ENCODE peak calls at places on chromosomes 13 and 19, in four cellular contexts. J is ascending aorta; T is heart right ventricle; B is CD4-positive, alpha-beta T cell. F is an unnamed sample.

GRCh38 chr19:39052243-39052746 is 19.9 kb upstream of the FBXO27 start:
- DNase-seq in J (no peak), T (peak), B (peak), F (peak)

GRCh38 chr13:65959305-65959704 is 1270.8 kb downstream of the PCDH9 start:
- DNase-seq in J (no peak), T (no peak), B (no peak), F (no peak)

GRCh38 chr13:113448885-113449692 is 4.2 kb downstream of the ADPRHL1 start:
- DNase-seq in J (no peak), T (no peak), B (peak), F (no peak)

GRCh38 chr13:45715351-45715750 is 13.2 kb downstream of the CBY2 start:
- DNase-seq in J (no peak), T (no peak), B (no peak), F (no peak)

GRCh38 chr13:32228330-32229041 is 86.7 kb downstream of the ZAR1L start:
- DNase-seq in J (no peak), T (no peak), B (no peak), F (no peak)

GRCh38 chr19:7673995-7674667 is 2.8 kb upstream of the MCEMP1 start:
- DNase-seq in J (peak), T (peak), B (no peak), F (peak)

GRCh38 chr13:100594255-100594654 is 5.7 kb upstream of the GGACT start:
- DNase-seq in J (no peak), T (no peak), B (no peak), F (no peak)

GRCh38 chr19:4878491-4878968 is 11.1 kb upstream of the PLIN3 start:
- DNase-seq in J (no peak), T (peak), B (no peak), F (no peak)

GRCh38 chr19:38194061-38194701 is 29.8 kb downstream of the DPF1 start:
- DNase-seq in J (no peak), T (no peak), B (no peak), F (no peak)

GRCh38 chr19:15453906-15454305 is 4.2 kb upstream of the WIZ start:
- DNase-seq in J (no peak), T (no peak), B (no peak), F (no peak)

GRCh38 chr19:15452111-15453047 is 2.6 kb upstream of the WIZ start:
- DNase-seq in J (peak), T (peak), B (no peak), F (peak)

GRCh38 chr19:15454371-15454800 is 4.6 kb upstream of the WIZ start:
- DNase-seq in J (no peak), T (no peak), B (no peak), F (no peak)

GRCh38 chr19:15450528-15450890 is 753 bp upstream of the WIZ start:
- DNase-seq in J (no peak), T (no peak), B (no peak), F (no peak)

DNA sequence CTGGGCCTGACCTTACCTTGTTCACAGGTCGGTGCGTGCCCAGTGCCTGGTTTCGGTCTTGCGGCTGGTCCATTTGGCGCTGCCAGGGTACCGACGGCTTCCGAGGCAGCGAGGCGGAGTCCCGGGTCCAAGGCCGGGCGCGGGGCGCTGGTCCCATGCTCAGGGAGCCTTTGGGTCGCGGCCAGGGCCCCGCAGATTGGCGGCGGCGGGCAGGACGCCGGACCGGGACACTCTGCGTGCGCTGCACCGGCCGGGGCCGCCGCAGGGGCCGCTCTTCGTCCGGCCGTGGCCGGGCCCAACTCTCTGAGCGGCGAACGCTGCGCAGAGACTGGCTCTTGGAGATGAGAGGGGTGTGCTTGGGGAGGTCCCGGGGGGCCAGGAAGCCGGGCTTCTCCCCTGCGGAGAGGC is 3.3 kb upstream of the WIZ start:
- DNase-seq in J (no peak), T (peak), B (no peak), F (no peak)
- TF ChIP-seq CTCF in J (peak), T (no peak), B (no peak), F (peak)

GRCh38 chr13:24922390-24923304 is 158.7 kb downstream of the RNF17 start:
- DNase-seq in J (peak), T (peak), B (peak), F (peak)
- TF ChIP-seq CTCF in J (no peak), T (no peak), B (no peak), F (peak)

DNA sequence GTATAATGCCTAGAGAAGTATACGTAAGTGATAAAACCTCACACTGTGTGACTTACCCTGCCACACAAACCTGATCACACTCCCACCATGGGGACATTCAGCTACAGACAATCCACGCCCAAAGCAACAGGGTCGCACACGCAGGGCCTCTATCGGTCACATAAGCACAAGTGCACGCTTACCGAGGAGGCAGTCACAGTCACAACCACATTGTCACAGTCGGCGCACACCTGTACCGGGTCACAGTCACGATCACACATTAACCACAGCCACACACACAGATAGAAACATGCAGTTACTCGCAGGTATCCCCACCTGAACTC is 584 bp downstream of the ZNF566 start:
- DNase-seq in J (no peak), T (no peak), B (peak), F (no peak)
- TF ChIP-seq CTCF in J (no peak), T (no peak), B (no peak), F (no peak)

GRCh38 chr13:54445453-54445852 is 1416.8 kb downstream of the OLFM4 start:
- DNase-seq in J (no peak), T (no peak), B (no peak), F (no peak)
- TF ChIP-seq CTCF in J (no peak), T (no peak), B (no peak), F (no peak)

DNA sequence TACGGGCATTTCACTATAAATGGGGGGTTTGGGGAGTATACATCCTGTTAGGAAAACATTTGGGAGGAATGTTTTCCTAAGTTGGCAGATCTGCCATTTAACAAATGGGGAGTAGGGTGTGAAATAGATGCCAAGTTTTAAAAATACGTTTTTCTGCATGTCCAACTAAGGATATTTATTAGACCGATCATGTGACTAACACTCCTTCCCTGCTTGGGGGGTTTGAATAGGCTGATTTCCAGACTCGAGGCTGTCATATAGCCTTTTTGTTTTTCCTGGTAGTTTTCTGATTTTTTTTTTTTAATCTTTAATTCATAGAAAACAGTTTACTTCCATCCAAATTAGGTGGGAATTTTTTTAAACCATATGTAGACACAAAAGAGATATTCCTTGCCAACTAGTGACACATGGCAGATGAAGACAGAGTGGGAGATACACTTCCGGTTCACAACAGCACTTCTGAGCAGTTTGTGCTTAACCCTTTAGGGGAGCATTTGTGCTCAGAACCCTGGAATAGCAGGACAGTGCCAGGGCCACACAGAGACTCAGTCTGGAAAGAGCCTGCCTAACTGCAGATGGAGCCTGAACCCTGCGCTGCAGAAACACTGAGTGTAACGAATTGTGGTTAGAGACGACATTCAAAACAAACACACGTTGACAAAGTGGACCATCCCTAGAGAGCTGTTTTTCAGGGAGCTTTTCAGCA is 5.6 kb upstream of the GATAD2A start:
- DNase-seq in J (no peak), T (no peak), B (no peak), F (no peak)
- TF ChIP-seq CTCF in J (no peak), T (no peak), B (no peak), F (no peak)

GRCh38 chr19:806815-807421 is 9.7 kb downstream of the PTBP1 start:
- DNase-seq in J (no peak), T (no peak), B (no peak), F (no peak)

GRCh38 chr19:803686-804418 is 6.6 kb downstream of the PTBP1 start:
- DNase-seq in J (no peak), T (no peak), B (no peak), F (no peak)

GRCh38 chr19:805600-806550 is 8.6 kb downstream of the PTBP1 start:
- DNase-seq in J (no peak), T (no peak), B (no peak), F (no peak)

GRCh38 chr19:804419-805160 is 7.3 kb downstream of the PTBP1 start:
- DNase-seq in J (no peak), T (no peak), B (no peak), F (no peak)

DNA sequence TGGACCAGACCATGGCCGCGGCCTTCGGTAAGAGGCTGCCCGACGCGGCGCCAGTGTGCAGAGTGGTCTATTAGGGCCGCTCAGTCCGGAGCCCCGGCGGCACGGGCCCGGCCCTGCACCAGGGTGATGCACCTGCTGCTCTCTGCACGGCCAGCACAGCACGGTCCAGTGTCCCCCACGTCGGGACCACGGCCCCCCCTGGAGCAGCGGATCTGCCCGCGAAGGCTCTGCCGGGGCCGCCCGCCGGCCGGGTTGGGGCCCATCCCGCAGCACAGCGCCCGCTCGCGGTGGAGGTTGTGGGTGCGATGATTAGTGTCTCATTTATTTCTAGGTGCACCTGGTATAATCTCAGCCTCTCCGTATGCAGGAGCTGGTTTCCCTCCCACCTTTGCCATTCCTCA is 7.9 kb downstream of the PTBP1 start:
- DNase-seq in J (no peak), T (no peak), B (no peak), F (no peak)
- TF ChIP-seq CTCF in J (no peak), T (no peak), B (no peak), F (no peak)

F was measured in neural crest cell.